ENCODE peak calls at places on chromosomes 13 and 19, in nine cellular contexts. C, B, E, S, H, U, L, K and Q are unnamed samples.
A peak's percentile ranks its signal among the peaks of the same experiment; 100 is the strongest.

GRCh38 chr13:101783554-101783953 is 331.1 kb downstream of the ITGBL1 start:
- DNase-seq in E (no peak), S (no peak), B (no peak), K (no peak), C (no peak), H (no peak), U (no peak), L (no peak), Q (no peak)

GRCh38 chr13:32073180-32073864 is 41.7 kb downstream of the FRY start:
- DNase-seq in B (no peak), C (no peak), S (no peak), H (no peak), L (no peak), E (no peak), U (no peak), K (no peak), Q (no peak)

GRCh38 chr19:48186541-48186991 is 16.1 kb downstream of the ZSWIM9 start:
- DNase-seq in K (no peak), U (no peak), E (no peak), H (no peak), L (no peak), C (no peak), S (no peak), B (no peak), Q (no peak)

GRCh38 chr13:89783221-89783755 is 1564.2 kb upstream of the MIR17HG start:
- DNase-seq in E (no peak), S (no peak), C (no peak), K (no peak), L (no peak), H (no peak), U (no peak), B (no peak), Q (no peak)

GRCh38 chr19:35136977-35137702 is 1.5 kb upstream of the FXYD1 start:
- DNase-seq in S (no peak), H (no peak), U (no peak), K (no peak), C (no peak), B (no peak), E (no peak), L (no peak), Q (no peak)

GRCh38 chr19:6092329-6093286 is 17.7 kb downstream of the RFX2 start:
- DNase-seq in S (no peak), U (no peak), E (peak; percentile 88), C (peak; percentile 82), K (no peak), B (peak; percentile 82), H (no peak), L (peak; percentile 25), Q (no peak)

GRCh38 chr13:60577761-60578160 is 180.7 kb downstream of the TDRD3 start:
- DNase-seq in B (no peak), L (no peak), C (no peak), E (no peak), K (no peak), U (no peak), H (no peak), S (no peak), Q (no peak)

GRCh38 chr19:1232652-1233360 is 5.0 kb downstream of the CBARP start:
- DNase-seq in E (peak; percentile 72), L (no peak), H (no peak), S (no peak), K (no peak), U (no peak), C (peak; percentile 72), B (peak; percentile 42), Q (no peak)

GRCh38 chr13:73767747-73768315 is 366.4 kb downstream of the KLF12 start:
- DNase-seq in E (no peak), B (no peak), L (no peak), S (no peak), U (no peak), C (no peak), K (no peak), H (no peak), Q (no peak)

GRCh38 chr13:23969672-23970071 is 72.4 kb upstream of the C1QTNF9B start:
- DNase-seq in U (no peak), C (peak; percentile 68), B (no peak), K (no peak), L (no peak), E (peak; percentile 56), S (no peak), H (no peak), Q (no peak)